ENCODE peak calls at places on chromosomes 3 and 15, in seven cellular contexts. Y is right cardiac atrium, W is Peyer's patch, O is neural progenitor cell, D is esophagus muscularis mucosa, S is right atrium auricular region, E is H1. C is an unnamed sample. For H3K9me3, the result is how much of the 10 kb centered on the place peaks cover.

GRCh38 chr3:71662553-71662952 is 62.6 kb downstream of the EIF4E3 start:
- DNase-seq in Y (no peak), W (no peak), O (no peak), D (peak), S (no peak), E (no peak), C (no peak)

GRCh38 chr3:46484911-46485696 is 12.7 kb upstream of the RTP3 start:
- DNase-seq in Y (no peak), W (peak), O (no peak), D (no peak), S (no peak), E (no peak), C (no peak)

GRCh38 chr3:150761831-150762661 is 923 bp downstream of the SIAH2 start:
- DNase-seq in Y (peak), W (peak), O (peak), D (peak), S (peak), E (no peak), C (no peak)

GRCh38 chr3:141933421-141934300 is 57.2 kb downstream of the ATP1B3 start:
- DNase-seq in Y (no peak), W (no peak), O (no peak), D (no peak), S (peak), E (no peak), C (no peak)

GRCh38 chr3:155658006-155658405 is 86.9 kb downstream of the PLCH1 start:
- DNase-seq in Y (no peak), W (no peak), O (no peak), D (no peak), S (no peak), E (no peak), C (no peak)

GRCh38 chr15:50183112-50183794 is 1.3 kb downstream of the SLC27A2 start:
- DNase-seq in Y (no peak), W (no peak), O (no peak), D (no peak), S (no peak), E (no peak), C (no peak)

GRCh38 chr15:77670558-77671148 is 37.9 kb upstream of the LINGO1 start:
- DNase-seq in Y (no peak), W (no peak), O (no peak), D (no peak), S (no peak), E (no peak), C (no peak)

GRCh38 chr3:98573231-98573728 is 20.1 kb downstream of the CPOX start:
- DNase-seq in Y (no peak), W (no peak), O (peak), D (no peak), S (no peak), E (no peak), C (no peak)

GRCh38 chr3:65595222-65595996 is 443.3 kb downstream of the MAGI1 start:
- DNase-seq in Y (no peak), W (no peak), O (peak), D (no peak), S (no peak), E (no peak), C (no peak)

GRCh38 chr3:52026016-52026415 is 30.3 kb upstream of the RPL29 start:
- DNase-seq in Y (no peak), W (no peak), O (peak), D (no peak), S (no peak), E (no peak), C (no peak)

GRCh38 chr3:64299206-64299605 is 73.9 kb upstream of the PRICKLE2 start:
- DNase-seq in Y (no peak), W (no peak), O (no peak), D (no peak), S (no peak), E (no peak), C (no peak)

GRCh38 chr15:101447168-101447533 is 42.4 kb downstream of the PCSK6 start:
- DNase-seq in Y (no peak), W (no peak), O (no peak), D (no peak), S (no peak), E (no peak), C (no peak)

GRCh38 chr15:94722025-94722636 is 490.8 kb downstream of the MCTP2 start:
- DNase-seq in Y (no peak), W (no peak), O (peak), D (no peak), S (no peak), E (no peak), C (no peak)

GRCh38 chr3:43246956-43247355 is 39.4 kb upstream of the SNRK start:
- DNase-seq in Y (no peak), W (no peak), O (peak), D (peak), S (no peak), E (no peak), C (no peak)

DNA sequence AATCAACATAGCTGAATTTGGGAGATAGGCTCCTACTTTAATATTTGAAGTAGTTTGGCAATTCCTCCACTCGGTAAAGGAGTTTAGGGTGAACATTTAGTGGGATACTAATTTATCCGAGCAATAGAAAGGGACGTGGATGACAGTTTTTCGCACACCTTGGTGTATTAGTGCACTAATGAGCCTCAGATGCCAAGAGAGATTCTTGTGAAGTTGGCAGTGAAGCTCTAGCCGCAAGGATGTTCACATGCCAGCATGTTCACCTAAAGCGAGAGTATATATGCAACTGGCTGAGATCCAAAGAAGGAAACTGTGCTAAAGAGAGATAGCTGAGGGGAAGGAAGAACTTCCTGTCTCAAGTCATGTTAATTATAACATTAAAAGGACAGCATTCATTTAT is 58.5 kb downstream of the TGFBR2 start:
- DNase-seq in Y (no peak), W (no peak), O (no peak), D (no peak), S (no peak), E (no peak), C (no peak)
- H3K9me3 ChIP-seq in Y (under half), W (under half), O (under half), D (under half), S (under half), E (under half), C (under half)

DNA sequence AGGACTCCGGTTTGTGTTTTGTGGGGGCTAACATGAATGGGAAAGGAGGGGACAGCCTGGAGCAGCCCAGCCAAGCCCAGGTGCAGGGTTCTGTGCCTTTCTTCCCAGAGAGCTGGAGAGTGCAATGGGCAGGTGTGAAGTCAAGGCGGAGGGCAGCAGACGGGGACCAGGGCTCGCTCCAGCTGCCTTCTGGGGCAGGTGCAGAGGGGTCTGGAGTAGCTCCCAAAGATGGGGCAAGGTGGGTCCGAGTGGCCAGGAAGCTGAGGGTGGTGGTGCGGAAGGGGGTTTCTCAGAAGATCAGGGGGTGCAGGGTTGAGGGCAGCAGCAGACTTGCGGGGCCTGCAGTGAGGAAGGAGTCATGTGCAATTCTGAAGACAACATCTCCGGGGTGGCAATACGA is 158.9 kb downstream of the NSMCE3 start:
- DNase-seq in Y (no peak), W (no peak), O (no peak), D (no peak), S (no peak), E (no peak), C (no peak)
- H3K9me3 ChIP-seq in Y (under half), W (under half), O (under half), D (under half), S (under half), E (under half), C (under half)

GRCh38 chr3:194316918-194317317 is 34.2 kb downstream of the CPN2 start:
- DNase-seq in Y (no peak), W (no peak), O (no peak), D (no peak), S (no peak), E (no peak), C (no peak)

GRCh38 chr3:194314669-194315068 is 36.5 kb downstream of the CPN2 start:
- DNase-seq in Y (no peak), W (no peak), O (no peak), D (no peak), S (no peak), E (no peak), C (no peak)

GRCh38 chr3:194315088-194315964 is 35.8 kb downstream of the CPN2 start:
- DNase-seq in Y (peak), W (peak), O (peak), D (peak), S (peak), E (peak), C (peak)

GRCh38 chr3:194313642-194314430 is 37.3 kb downstream of the CPN2 start:
- DNase-seq in Y (peak), W (peak), O (peak), D (no peak), S (peak), E (no peak), C (no peak)

DNA sequence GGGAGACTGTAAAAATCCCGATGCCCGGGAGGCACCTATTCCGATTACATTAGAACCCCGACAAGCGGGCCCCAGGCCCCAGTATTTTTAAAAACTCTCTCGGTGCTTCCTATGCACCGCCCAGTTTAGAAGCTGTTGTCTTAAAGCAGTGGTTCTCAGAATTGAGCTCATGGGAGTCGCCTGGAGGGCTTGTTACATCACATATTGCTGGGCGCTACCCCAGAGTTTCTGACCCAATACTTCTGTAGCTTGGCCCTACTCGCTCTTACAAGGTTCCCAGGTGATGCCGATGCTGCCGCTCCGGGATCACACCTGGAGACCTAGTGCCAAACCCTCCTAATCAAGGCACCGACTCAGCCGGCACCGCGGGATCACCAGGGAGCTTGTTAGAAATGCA is 35.2 kb downstream of the CPN2 start:
- DNase-seq in Y (peak), W (no peak), O (no peak), D (no peak), S (peak), E (no peak), C (no peak)
- H3K9me3 ChIP-seq in Y (under half), W (under half), O (under half), D (under half), S (under half), E (under half), C (under half)

GRCh38 chr3:61645148-61645547 is 83.8 kb downstream of the PTPRG start:
- DNase-seq in Y (no peak), W (no peak), O (no peak), D (no peak), S (no peak), E (no peak), C (no peak)

GRCh38 chr3:61638721-61639120 is 77.3 kb downstream of the PTPRG start:
- DNase-seq in Y (no peak), W (no peak), O (no peak), D (no peak), S (no peak), E (no peak), C (no peak)

GRCh38 chr3:61637088-61638051 is 76.0 kb downstream of the PTPRG start:
- DNase-seq in Y (no peak), W (peak), O (no peak), D (no peak), S (peak), E (no peak), C (no peak)

GRCh38 chr3:61634678-61635077 is 73.3 kb downstream of the PTPRG start:
- DNase-seq in Y (no peak), W (no peak), O (no peak), D (no peak), S (no peak), E (no peak), C (no peak)

DNA sequence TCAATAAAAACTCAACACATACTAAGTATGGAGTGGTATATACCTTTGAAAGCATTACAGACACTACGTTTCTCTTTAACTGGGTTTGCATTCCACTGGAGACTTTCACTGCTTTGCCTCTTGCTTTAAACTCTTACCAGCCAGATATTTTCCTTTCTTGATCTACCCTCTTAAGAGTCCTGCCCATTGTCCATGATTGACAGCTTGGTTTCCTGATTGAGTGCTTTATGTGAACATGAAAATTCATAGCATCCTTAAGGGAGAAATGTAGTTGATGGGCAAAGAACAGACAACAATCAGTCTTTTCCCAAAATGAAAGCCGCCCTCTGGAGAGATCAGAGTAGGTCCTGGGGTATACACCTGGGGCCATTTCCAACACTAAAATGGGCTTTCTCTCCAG is 78.6 kb downstream of the PTPRG start:
- DNase-seq in Y (no peak), W (no peak), O (no peak), D (no peak), S (no peak), E (no peak), C (no peak)
- H3K9me3 ChIP-seq in Y (under half), W (under half), O (under half), D (under half), S (under half), E (under half), C (under half)

C was measured in T-helper 17 cell.